ENCODE peak calls at places on chromosomes 4 and X, in five cellular contexts. N is cardiac muscle cell, H is tibial artery, L is kidney epithelial cell, E is hepatocyte. D is an unnamed sample.

GRCh38 chr4:140137654-140138053 is 16.3 kb downstream of the MAML3 start:
- DNase-seq in N (no peak), H (no peak), E (peak; percentile 19), L (no peak), D (no peak)

GRCh38 chr4:121846662-121847061 is 23.0 kb upstream of the CCNA2 start:
- DNase-seq in L (no peak), N (no peak), H (no peak), E (no peak), D (no peak)

GRCh38 chr4:60682901-60683300 is 517.2 kb upstream of the ADGRL3 start:
- DNase-seq in L (no peak), N (no peak), E (no peak), H (no peak), D (peak; percentile 50)

GRCh38 chr4:1374706-1375045 is 27.7 kb downstream of the UVSSA start:
- DNase-seq in N (no peak), H (peak; percentile 9), L (no peak), E (no peak), D (no peak)

GRCh38 chrX:108186811-108187210 is 95.2 kb downstream of the ATG4A start:
- DNase-seq in L (peak; percentile 63), H (no peak), N (no peak), E (peak; percentile 16), D (peak; percentile 11)

GRCh38 chr4:137529432-137529831 is 2.9 kb downstream of the PCDH18 start:
- DNase-seq in L (no peak), N (no peak), E (no peak), H (no peak), D (no peak)

GRCh38 chr4:182193261-182193660 is 49.9 kb upstream of the TENM3 start:
- DNase-seq in H (no peak), E (no peak), L (no peak), N (no peak), D (no peak)

GRCh38 chr4:181008164-181008563 is 1235.0 kb upstream of the TENM3 start:
- DNase-seq in L (peak; percentile 87), H (no peak), N (no peak), E (no peak), D (no peak)

GRCh38 chrX:9195199-9195880 is 161.4 kb upstream of the FAM9B start:
- DNase-seq in N (no peak), E (peak; percentile 11), L (no peak), H (no peak), D (no peak)

GRCh38 chrX:40099046-40099968 is 1.5 kb upstream of the BCOR start:
- DNase-seq in H (no peak), L (no peak), N (peak; percentile 71), E (peak; percentile 55), D (no peak)

GRCh38 chrX:151370906-151371305 is 26.1 kb upstream of the VMA21 start:
- DNase-seq in H (no peak), E (no peak), N (peak; percentile 8), L (no peak), D (no peak)

GRCh38 chr4:168451331-168451730 is 29.0 kb downstream of the DDX60L start:
- DNase-seq in N (no peak), H (no peak), L (no peak), E (no peak), D (no peak)

GRCh38 chrX:67585401-67585800 is 41.6 kb downstream of the AR start:
- DNase-seq in H (no peak), N (no peak), E (no peak), L (no peak), D (no peak)

GRCh38 chr4:12186526-12186925 is 757.8 kb upstream of the HS3ST1 start:
- DNase-seq in E (no peak), N (no peak), H (no peak), L (no peak), D (no peak)

GRCh38 chr4:123488916-123489315 is 92.3 kb downstream of the SPRY1 start:
- DNase-seq in H (no peak), L (peak; percentile 74), E (peak; percentile 64), N (no peak), D (no peak)

GRCh38 chrX:26347171-26347570 is 131.2 kb downstream of the MAGEB5 start:
- DNase-seq in H (no peak), N (no peak), L (no peak), E (no peak), D (no peak)

GRCh38 chrX:110454336-110454735 is 95.7 kb downstream of the RTL9 start:
- DNase-seq in H (no peak), N (no peak), E (no peak), L (no peak), D (no peak)

GRCh38 chrX:69429339-69430014 is 74.6 kb upstream of the NALF2 start:
- DNase-seq in H (no peak), N (no peak), L (no peak), E (no peak), D (no peak)

GRCh38 chr4:147044241-147044640 is 98.6 kb upstream of the TTC29 start:
- DNase-seq in E (no peak), N (no peak), H (no peak), L (no peak), D (no peak)

GRCh38 chrX:113019958-113020357 is 179.3 kb upstream of the AMOT start:
- DNase-seq in H (no peak), E (no peak), N (no peak), L (no peak), D (no peak)

GRCh38 chr4:113336556-113336955 is 287.1 kb downstream of the ANK2 start:
- DNase-seq in H (no peak), N (no peak), E (no peak), L (no peak), D (no peak)

GRCh38 chr4:109803924-109804571 is 2.2 kb upstream of the CFI start:
- DNase-seq in E (peak; percentile 60), H (no peak), N (peak; percentile 23), L (no peak), D (no peak)

DNA sequence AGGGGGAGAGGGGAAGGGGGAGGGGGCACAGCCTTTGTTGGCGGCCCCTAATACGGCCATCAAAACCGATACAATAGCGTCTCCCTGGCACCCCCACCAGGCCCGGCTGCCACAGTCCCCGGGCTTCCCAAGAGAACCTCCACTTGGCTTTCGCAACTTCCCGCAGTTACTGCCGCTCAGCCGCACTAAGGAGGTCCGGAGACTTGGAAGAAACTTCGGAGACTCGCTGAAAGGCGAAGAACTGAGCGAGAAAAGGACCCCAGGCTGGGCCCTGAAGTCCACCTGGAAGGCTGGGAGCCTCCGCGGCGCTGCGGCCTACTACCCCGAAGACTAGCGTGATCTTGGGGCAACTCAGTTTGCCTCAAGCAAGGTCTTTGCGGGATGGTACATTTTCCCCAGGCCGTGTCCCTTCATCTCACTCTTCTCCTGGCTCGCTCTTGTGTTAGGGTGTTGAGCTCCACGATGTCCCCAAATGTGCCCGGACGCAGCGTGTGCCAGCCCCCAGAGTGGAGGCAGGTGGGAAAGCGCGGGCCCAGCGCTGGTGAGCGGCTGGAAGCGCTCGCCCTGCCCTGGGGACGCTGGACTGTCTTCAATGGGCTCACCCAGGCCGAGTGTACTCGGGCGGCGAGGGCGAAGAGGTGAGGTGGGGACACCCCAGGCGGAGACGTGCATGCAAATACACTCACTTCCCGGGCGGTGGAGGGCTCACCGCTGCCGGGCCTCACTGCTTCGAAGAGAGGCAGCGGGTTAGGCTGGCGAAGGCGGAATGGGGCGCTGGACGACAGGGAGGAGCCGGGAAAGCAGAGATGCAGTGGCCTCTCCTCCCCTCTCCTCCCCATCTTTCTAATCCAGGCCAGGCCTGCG is 2.5 kb downstream of the NKX6-1 start:
- DNase-seq in L (no peak), N (no peak), E (no peak), H (no peak), D (no peak)
- H3K27me3 ChIP-seq in L (peaks cover 92% of the 10 kb centered on the region), N (peaks cover 100% of the 10 kb centered on the region), E (peaks cover 100% of the 10 kb centered on the region), H (peaks cover 13% of the 10 kb centered on the region), D (peaks cover 61% of the 10 kb centered on the region)

GRCh38 chrX:25011589-25012432 is 4.0 kb downstream of the ARX start:
- DNase-seq in N (no peak), L (no peak), H (no peak), E (no peak), D (no peak)

GRCh38 chrX:25013593-25014365 is 2.0 kb downstream of the ARX start:
- DNase-seq in H (no peak), N (no peak), E (peak; percentile 43), L (no peak), D (no peak)

GRCh38 chrX:25012433-25012735 is 3.4 kb downstream of the ARX start:
- DNase-seq in L (no peak), N (peak; percentile 59), E (no peak), H (no peak), D (no peak)

GRCh38 chrX:25014366-25014838 is 1.4 kb downstream of the ARX start:
- DNase-seq in E (no peak), L (no peak), H (no peak), N (no peak), D (no peak)

DNA sequence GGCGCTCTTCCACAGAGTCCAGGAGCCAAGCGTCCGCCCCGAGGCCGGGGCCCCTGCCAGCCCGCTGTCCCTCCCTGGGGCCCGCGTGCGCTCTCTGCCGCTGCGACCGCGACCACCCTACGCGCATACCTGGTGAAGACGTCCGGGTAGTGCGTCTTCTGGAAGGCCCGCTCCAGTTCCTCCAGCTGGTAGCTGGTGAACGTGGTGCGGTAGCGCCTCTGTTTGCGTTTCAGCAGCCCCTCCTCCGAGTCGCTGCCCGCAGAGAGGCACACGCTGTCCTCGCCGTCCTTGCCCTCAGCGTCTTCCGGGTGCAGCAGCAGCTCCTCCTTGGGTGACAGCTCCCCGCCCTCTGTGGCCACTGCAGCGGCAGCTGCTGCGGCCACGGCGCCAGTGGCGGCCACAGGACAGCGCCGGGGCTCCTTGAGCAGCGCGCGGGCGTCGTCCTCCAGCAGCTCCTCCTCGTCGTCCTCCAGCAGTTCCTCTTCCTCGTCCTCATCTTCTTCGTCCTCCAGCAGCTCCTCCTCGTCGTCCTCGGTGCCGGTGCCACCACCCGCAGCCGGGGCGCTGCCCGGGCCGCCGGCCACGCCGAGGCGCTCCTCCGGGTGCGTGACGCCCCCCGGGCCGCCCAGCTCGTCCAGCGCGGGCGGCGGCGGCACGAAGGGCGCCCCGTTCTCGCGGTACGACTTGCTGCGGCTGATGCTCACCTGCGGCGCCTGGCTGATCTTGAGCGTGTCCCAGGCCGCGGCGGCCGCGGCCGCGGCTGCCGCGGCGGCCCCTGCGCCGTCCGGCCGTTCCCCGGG is 2.8 kb downstream of the ARX start:
- DNase-seq in E (no peak), H (no peak), L (no peak), N (no peak), D (no peak)
- H3K27me3 ChIP-seq in E (peaks cover 96% of the 10 kb centered on the region), H (no peaks in the 10 kb centered on the region), L (peaks cover 87% of the 10 kb centered on the region), N (peaks cover 99% of the 10 kb centered on the region), D (peaks cover 36% of the 10 kb centered on the region)

DNA sequence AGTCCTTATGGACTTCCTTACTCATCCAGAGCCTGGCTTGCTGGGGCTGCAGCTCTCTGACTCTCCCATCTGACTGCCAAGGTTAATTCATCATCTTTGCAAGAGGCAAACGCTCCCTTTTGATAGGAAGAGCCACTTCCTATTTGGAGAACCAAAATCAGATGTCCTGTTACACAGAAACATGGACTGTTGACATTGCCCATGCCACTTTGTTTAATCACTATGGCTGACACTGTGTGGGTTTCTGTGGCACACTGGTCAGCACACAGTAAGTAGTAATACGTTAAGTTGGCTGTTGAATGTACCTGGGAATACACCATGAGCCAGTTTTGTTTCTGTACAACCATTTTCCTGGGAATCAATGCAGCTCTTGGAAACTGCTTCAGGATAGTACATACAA is 45.1 kb upstream of the TMEM33 start:
- DNase-seq in E (no peak), N (no peak), L (no peak), H (no peak), D (no peak)
- H3K27me3 ChIP-seq in E (peaks cover 24% of the 10 kb centered on the region), N (peaks cover 74% of the 10 kb centered on the region), L (peaks cover 5% of the 10 kb centered on the region), H (no peaks in the 10 kb centered on the region), D (peaks cover 24% of the 10 kb centered on the region)

DNA sequence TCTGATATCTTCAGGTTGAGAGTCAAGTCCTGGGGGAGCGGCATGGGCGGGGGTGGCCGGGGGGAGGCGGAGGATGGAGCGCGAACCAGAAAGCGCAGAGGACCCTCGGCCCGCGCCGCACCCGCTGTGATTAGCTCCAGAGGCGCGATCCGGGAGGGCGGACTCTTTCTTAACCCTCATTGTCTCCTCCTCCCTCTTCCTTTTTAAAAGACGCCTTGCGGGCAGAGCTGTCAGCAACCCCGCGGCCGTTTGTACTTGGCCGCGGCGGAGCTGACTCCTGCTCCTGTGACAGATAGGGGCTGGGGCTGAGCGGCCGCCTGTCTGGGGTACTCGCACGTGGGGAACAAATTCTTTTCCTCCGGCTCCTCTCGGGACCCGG is at the start of gene SHISA3:
- DNase-seq in L (no peak), N (peak; percentile 50), H (peak; percentile 33), E (peak; percentile 27), D (no peak)
- H3K27me3 ChIP-seq in L (peaks cover 41% of the 10 kb centered on the region), N (peaks cover 89% of the 10 kb centered on the region), H (no peaks in the 10 kb centered on the region), E (peaks cover 84% of the 10 kb centered on the region), D (peaks cover 34% of the 10 kb centered on the region)

D was measured in BJ.